ENCODE peak calls at places on chromosomes 13 and 19, in ten cellular contexts. One of them, this sample, is unnamed.

GRCh38 chr19:50492303-50493052 is 15.8 kb upstream of the GARIN5A start:
- DNase-seq in OCI-LY7: no peak
- DNase-seq in neural crest cell: no peak
- DNase-seq in cardiac fibroblast: no peak
- DNase-seq in stimulated activated CD8-positive, alpha-beta memory T cell treated with anti-CD3 and anti-CD28 coated beads, Interleukin-15, amount 100 ng/mL, for 24 hours: no peak
- DNase-seq in astrocyte of the hippocampus: no peak
- DNase-seq in GM18507: no peak
- DNase-seq in stimulated activated CD4-positive, alpha-beta T cell treated with anti-CD3 and anti-CD28 coated beads, TNF-alpha, amount 100 ng/mL, for 1 hour: no peak
- DNase-seq in gastrocnemius medialis: no peak
- DNase-seq in upper lobe of left lung: no peak
- DNase-seq in this sample: no peak

GRCh38 chr19:57830071-57830602 is at the start of gene ZNF587B:
- DNase-seq in OCI-LY7: peak
- DNase-seq in neural crest cell: peak
- DNase-seq in cardiac fibroblast: peak
- DNase-seq in stimulated activated CD8-positive, alpha-beta memory T cell treated with anti-CD3 and anti-CD28 coated beads, Interleukin-15, amount 100 ng/mL, for 24 hours: no peak
- DNase-seq in astrocyte of the hippocampus: peak
- DNase-seq in GM18507: no peak
- DNase-seq in stimulated activated CD4-positive, alpha-beta T cell treated with anti-CD3 and anti-CD28 coated beads, TNF-alpha, amount 100 ng/mL, for 1 hour: peak
- DNase-seq in gastrocnemius medialis: peak
- DNase-seq in upper lobe of left lung: peak
- DNase-seq in this sample: peak

GRCh38 chr19:42206871-42207755 is 10.4 kb downstream of the DEDD2 start:
- DNase-seq in OCI-LY7: no peak
- DNase-seq in neural crest cell: no peak
- DNase-seq in cardiac fibroblast: peak
- DNase-seq in stimulated activated CD8-positive, alpha-beta memory T cell treated with anti-CD3 and anti-CD28 coated beads, Interleukin-15, amount 100 ng/mL, for 24 hours: no peak
- DNase-seq in astrocyte of the hippocampus: no peak
- DNase-seq in GM18507: no peak
- DNase-seq in stimulated activated CD4-positive, alpha-beta T cell treated with anti-CD3 and anti-CD28 coated beads, TNF-alpha, amount 100 ng/mL, for 1 hour: no peak
- DNase-seq in gastrocnemius medialis: no peak
- DNase-seq in upper lobe of left lung: no peak
- DNase-seq in this sample: no peak

GRCh38 chr13:20654156-20654555 is 49.3 kb upstream of the IL17D start:
- DNase-seq in OCI-LY7: no peak
- DNase-seq in neural crest cell: no peak
- DNase-seq in cardiac fibroblast: peak
- DNase-seq in stimulated activated CD8-positive, alpha-beta memory T cell treated with anti-CD3 and anti-CD28 coated beads, Interleukin-15, amount 100 ng/mL, for 24 hours: no peak
- DNase-seq in astrocyte of the hippocampus: no peak
- DNase-seq in GM18507: no peak
- DNase-seq in stimulated activated CD4-positive, alpha-beta T cell treated with anti-CD3 and anti-CD28 coated beads, TNF-alpha, amount 100 ng/mL, for 1 hour: no peak
- DNase-seq in gastrocnemius medialis: no peak
- DNase-seq in upper lobe of left lung: no peak
- DNase-seq in this sample: no peak

GRCh38 chr19:49866933-49867782 is at the start of gene PNKP:
- DNase-seq in OCI-LY7: peak
- DNase-seq in neural crest cell: peak
- DNase-seq in cardiac fibroblast: peak
- DNase-seq in stimulated activated CD8-positive, alpha-beta memory T cell treated with anti-CD3 and anti-CD28 coated beads, Interleukin-15, amount 100 ng/mL, for 24 hours: peak
- DNase-seq in astrocyte of the hippocampus: peak
- DNase-seq in GM18507: peak
- DNase-seq in stimulated activated CD4-positive, alpha-beta T cell treated with anti-CD3 and anti-CD28 coated beads, TNF-alpha, amount 100 ng/mL, for 1 hour: peak
- DNase-seq in gastrocnemius medialis: peak
- DNase-seq in upper lobe of left lung: peak
- DNase-seq in this sample: peak

GRCh38 chr19:44401787-44402115 is 343 bp upstream of the ZNF285 start:
- DNase-seq in OCI-LY7: no peak
- DNase-seq in neural crest cell: no peak
- DNase-seq in cardiac fibroblast: no peak
- DNase-seq in stimulated activated CD8-positive, alpha-beta memory T cell treated with anti-CD3 and anti-CD28 coated beads, Interleukin-15, amount 100 ng/mL, for 24 hours: no peak
- DNase-seq in astrocyte of the hippocampus: no peak
- DNase-seq in GM18507: no peak
- DNase-seq in stimulated activated CD4-positive, alpha-beta T cell treated with anti-CD3 and anti-CD28 coated beads, TNF-alpha, amount 100 ng/mL, for 1 hour: no peak
- DNase-seq in gastrocnemius medialis: no peak
- DNase-seq in upper lobe of left lung: no peak
- DNase-seq in this sample: no peak

GRCh38 chr13:20583803-20584293 is 16.9 kb downstream of the IFT88 start:
- DNase-seq in OCI-LY7: no peak
- DNase-seq in neural crest cell: no peak
- DNase-seq in cardiac fibroblast: no peak
- DNase-seq in stimulated activated CD8-positive, alpha-beta memory T cell treated with anti-CD3 and anti-CD28 coated beads, Interleukin-15, amount 100 ng/mL, for 24 hours: no peak
- DNase-seq in astrocyte of the hippocampus: no peak
- DNase-seq in GM18507: no peak
- DNase-seq in stimulated activated CD4-positive, alpha-beta T cell treated with anti-CD3 and anti-CD28 coated beads, TNF-alpha, amount 100 ng/mL, for 1 hour: no peak
- DNase-seq in gastrocnemius medialis: no peak
- DNase-seq in upper lobe of left lung: no peak
- DNase-seq in this sample: no peak

GRCh38 chr13:66915596-66916185 is 314.4 kb downstream of the PCDH9 start:
- DNase-seq in OCI-LY7: peak
- DNase-seq in neural crest cell: no peak
- DNase-seq in cardiac fibroblast: peak
- DNase-seq in stimulated activated CD8-positive, alpha-beta memory T cell treated with anti-CD3 and anti-CD28 coated beads, Interleukin-15, amount 100 ng/mL, for 24 hours: no peak
- DNase-seq in astrocyte of the hippocampus: peak
- DNase-seq in GM18507: no peak
- DNase-seq in stimulated activated CD4-positive, alpha-beta T cell treated with anti-CD3 and anti-CD28 coated beads, TNF-alpha, amount 100 ng/mL, for 1 hour: no peak
- DNase-seq in gastrocnemius medialis: no peak
- DNase-seq in upper lobe of left lung: no peak
- DNase-seq in this sample: no peak

GRCh38 chr13:42258747-42259146 is 13.2 kb upstream of the AKAP11 start:
- DNase-seq in OCI-LY7: no peak
- DNase-seq in neural crest cell: no peak
- DNase-seq in cardiac fibroblast: no peak
- DNase-seq in stimulated activated CD8-positive, alpha-beta memory T cell treated with anti-CD3 and anti-CD28 coated beads, Interleukin-15, amount 100 ng/mL, for 24 hours: no peak
- DNase-seq in astrocyte of the hippocampus: no peak
- DNase-seq in GM18507: no peak
- DNase-seq in stimulated activated CD4-positive, alpha-beta T cell treated with anti-CD3 and anti-CD28 coated beads, TNF-alpha, amount 100 ng/mL, for 1 hour: no peak
- DNase-seq in gastrocnemius medialis: no peak
- DNase-seq in upper lobe of left lung: no peak
- DNase-seq in this sample: peak

GRCh38 chr19:20162821-20163220 is 4.2 kb upstream of the ZNF486 start:
- DNase-seq in OCI-LY7: peak
- DNase-seq in neural crest cell: no peak
- DNase-seq in cardiac fibroblast: no peak
- DNase-seq in stimulated activated CD8-positive, alpha-beta memory T cell treated with anti-CD3 and anti-CD28 coated beads, Interleukin-15, amount 100 ng/mL, for 24 hours: no peak
- DNase-seq in astrocyte of the hippocampus: no peak
- DNase-seq in GM18507: no peak
- DNase-seq in stimulated activated CD4-positive, alpha-beta T cell treated with anti-CD3 and anti-CD28 coated beads, TNF-alpha, amount 100 ng/mL, for 1 hour: no peak
- DNase-seq in gastrocnemius medialis: no peak
- DNase-seq in upper lobe of left lung: peak
- DNase-seq in this sample: no peak

GRCh38 chr19:4089400-4089908 is 22.8 kb upstream of the ZBTB7A start:
- DNase-seq in OCI-LY7: no peak
- DNase-seq in neural crest cell: no peak
- DNase-seq in cardiac fibroblast: no peak
- DNase-seq in stimulated activated CD8-positive, alpha-beta memory T cell treated with anti-CD3 and anti-CD28 coated beads, Interleukin-15, amount 100 ng/mL, for 24 hours: no peak
- DNase-seq in astrocyte of the hippocampus: no peak
- DNase-seq in GM18507: no peak
- DNase-seq in stimulated activated CD4-positive, alpha-beta T cell treated with anti-CD3 and anti-CD28 coated beads, TNF-alpha, amount 100 ng/mL, for 1 hour: no peak
- DNase-seq in gastrocnemius medialis: no peak
- DNase-seq in upper lobe of left lung: peak
- DNase-seq in this sample: no peak

GRCh38 chr13:32657309-32657708 is 71.1 kb downstream of the PDS5B start:
- DNase-seq in OCI-LY7: no peak
- DNase-seq in neural crest cell: no peak
- DNase-seq in cardiac fibroblast: no peak
- DNase-seq in stimulated activated CD8-positive, alpha-beta memory T cell treated with anti-CD3 and anti-CD28 coated beads, Interleukin-15, amount 100 ng/mL, for 24 hours: no peak
- DNase-seq in astrocyte of the hippocampus: no peak
- DNase-seq in GM18507: no peak
- DNase-seq in stimulated activated CD4-positive, alpha-beta T cell treated with anti-CD3 and anti-CD28 coated beads, TNF-alpha, amount 100 ng/mL, for 1 hour: no peak
- DNase-seq in gastrocnemius medialis: no peak
- DNase-seq in upper lobe of left lung: no peak
- DNase-seq in this sample: no peak

GRCh38 chr19:12606796-12607195 is 3.8 kb downstream of the ZNF490 start:
- DNase-seq in OCI-LY7: no peak
- DNase-seq in neural crest cell: no peak
- DNase-seq in cardiac fibroblast: no peak
- DNase-seq in stimulated activated CD8-positive, alpha-beta memory T cell treated with anti-CD3 and anti-CD28 coated beads, Interleukin-15, amount 100 ng/mL, for 24 hours: no peak
- DNase-seq in astrocyte of the hippocampus: no peak
- DNase-seq in GM18507: no peak
- DNase-seq in stimulated activated CD4-positive, alpha-beta T cell treated with anti-CD3 and anti-CD28 coated beads, TNF-alpha, amount 100 ng/mL, for 1 hour: no peak
- DNase-seq in gastrocnemius medialis: no peak
- DNase-seq in upper lobe of left lung: no peak
- DNase-seq in this sample: no peak

GRCh38 chr19:39943586-39943985 is 9.2 kb upstream of the FCGBP start:
- DNase-seq in OCI-LY7: no peak
- DNase-seq in neural crest cell: no peak
- DNase-seq in cardiac fibroblast: no peak
- DNase-seq in stimulated activated CD8-positive, alpha-beta memory T cell treated with anti-CD3 and anti-CD28 coated beads, Interleukin-15, amount 100 ng/mL, for 24 hours: no peak
- DNase-seq in astrocyte of the hippocampus: no peak
- DNase-seq in GM18507: no peak
- DNase-seq in stimulated activated CD4-positive, alpha-beta T cell treated with anti-CD3 and anti-CD28 coated beads, TNF-alpha, amount 100 ng/mL, for 1 hour: no peak
- DNase-seq in gastrocnemius medialis: no peak
- DNase-seq in upper lobe of left lung: no peak
- DNase-seq in this sample: no peak

GRCh38 chr13:33303885-33304284 is 18.3 kb upstream of the STARD13 start:
- DNase-seq in OCI-LY7: no peak
- DNase-seq in neural crest cell: no peak
- DNase-seq in cardiac fibroblast: peak
- DNase-seq in stimulated activated CD8-positive, alpha-beta memory T cell treated with anti-CD3 and anti-CD28 coated beads, Interleukin-15, amount 100 ng/mL, for 24 hours: no peak
- DNase-seq in astrocyte of the hippocampus: no peak
- DNase-seq in GM18507: no peak
- DNase-seq in stimulated activated CD4-positive, alpha-beta T cell treated with anti-CD3 and anti-CD28 coated beads, TNF-alpha, amount 100 ng/mL, for 1 hour: no peak
- DNase-seq in gastrocnemius medialis: no peak
- DNase-seq in upper lobe of left lung: no peak
- DNase-seq in this sample: no peak

GRCh38 chr19:33437351-33438015 is 64.0 kb downstream of the CEBPG start:
- DNase-seq in OCI-LY7: no peak
- DNase-seq in neural crest cell: no peak
- DNase-seq in cardiac fibroblast: no peak
- DNase-seq in stimulated activated CD8-positive, alpha-beta memory T cell treated with anti-CD3 and anti-CD28 coated beads, Interleukin-15, amount 100 ng/mL, for 24 hours: no peak
- DNase-seq in astrocyte of the hippocampus: no peak
- DNase-seq in GM18507: no peak
- DNase-seq in stimulated activated CD4-positive, alpha-beta T cell treated with anti-CD3 and anti-CD28 coated beads, TNF-alpha, amount 100 ng/mL, for 1 hour: no peak
- DNase-seq in gastrocnemius medialis: no peak
- DNase-seq in upper lobe of left lung: no peak
- DNase-seq in this sample: no peak

GRCh38 chr13:29594310-29594709 is 1.2 kb downstream of the SLC7A1 start:
- DNase-seq in OCI-LY7: peak
- DNase-seq in neural crest cell: peak
- DNase-seq in cardiac fibroblast: peak
- DNase-seq in stimulated activated CD8-positive, alpha-beta memory T cell treated with anti-CD3 and anti-CD28 coated beads, Interleukin-15, amount 100 ng/mL, for 24 hours: peak
- DNase-seq in astrocyte of the hippocampus: peak
- DNase-seq in GM18507: peak
- DNase-seq in stimulated activated CD4-positive, alpha-beta T cell treated with anti-CD3 and anti-CD28 coated beads, TNF-alpha, amount 100 ng/mL, for 1 hour: peak
- DNase-seq in gastrocnemius medialis: no peak
- DNase-seq in upper lobe of left lung: peak
- DNase-seq in this sample: no peak

GRCh38 chr13:90492872-90493271 is 854.6 kb upstream of the MIR17HG start:
- DNase-seq in OCI-LY7: no peak
- DNase-seq in neural crest cell: no peak
- DNase-seq in cardiac fibroblast: no peak
- DNase-seq in stimulated activated CD8-positive, alpha-beta memory T cell treated with anti-CD3 and anti-CD28 coated beads, Interleukin-15, amount 100 ng/mL, for 24 hours: no peak
- DNase-seq in astrocyte of the hippocampus: no peak
- DNase-seq in GM18507: no peak
- DNase-seq in stimulated activated CD4-positive, alpha-beta T cell treated with anti-CD3 and anti-CD28 coated beads, TNF-alpha, amount 100 ng/mL, for 1 hour: no peak
- DNase-seq in gastrocnemius medialis: no peak
- DNase-seq in upper lobe of left lung: no peak
- DNase-seq in this sample: no peak

GRCh38 chr19:15498910-15499309 is 9.4 kb upstream of the CYP4F22 start:
- DNase-seq in OCI-LY7: no peak
- DNase-seq in neural crest cell: no peak
- DNase-seq in cardiac fibroblast: no peak
- DNase-seq in stimulated activated CD8-positive, alpha-beta memory T cell treated with anti-CD3 and anti-CD28 coated beads, Interleukin-15, amount 100 ng/mL, for 24 hours: no peak
- DNase-seq in astrocyte of the hippocampus: no peak
- DNase-seq in GM18507: no peak
- DNase-seq in stimulated activated CD4-positive, alpha-beta T cell treated with anti-CD3 and anti-CD28 coated beads, TNF-alpha, amount 100 ng/mL, for 1 hour: no peak
- DNase-seq in gastrocnemius medialis: no peak
- DNase-seq in upper lobe of left lung: no peak
- DNase-seq in this sample: no peak

GRCh38 chr19:4061683-4062575 is 4.8 kb downstream of the ZBTB7A start:
- DNase-seq in OCI-LY7: peak
- DNase-seq in neural crest cell: no peak
- DNase-seq in cardiac fibroblast: no peak
- DNase-seq in stimulated activated CD8-positive, alpha-beta memory T cell treated with anti-CD3 and anti-CD28 coated beads, Interleukin-15, amount 100 ng/mL, for 24 hours: no peak
- DNase-seq in astrocyte of the hippocampus: no peak
- DNase-seq in GM18507: no peak
- DNase-seq in stimulated activated CD4-positive, alpha-beta T cell treated with anti-CD3 and anti-CD28 coated beads, TNF-alpha, amount 100 ng/mL, for 1 hour: no peak
- DNase-seq in gastrocnemius medialis: no peak
- DNase-seq in upper lobe of left lung: peak
- DNase-seq in this sample: no peak

GRCh38 chr13:46569471-46569870 is 16.5 kb downstream of the LRCH1 start:
- DNase-seq in OCI-LY7: no peak
- DNase-seq in neural crest cell: no peak
- DNase-seq in cardiac fibroblast: no peak
- DNase-seq in stimulated activated CD8-positive, alpha-beta memory T cell treated with anti-CD3 and anti-CD28 coated beads, Interleukin-15, amount 100 ng/mL, for 24 hours: no peak
- DNase-seq in astrocyte of the hippocampus: no peak
- DNase-seq in GM18507: no peak
- DNase-seq in stimulated activated CD4-positive, alpha-beta T cell treated with anti-CD3 and anti-CD28 coated beads, TNF-alpha, amount 100 ng/mL, for 1 hour: no peak
- DNase-seq in gastrocnemius medialis: no peak
- DNase-seq in upper lobe of left lung: no peak
- DNase-seq in this sample: no peak

GRCh38 chr13:25973576-25973975 is 78.2 kb downstream of the SHISA2 start:
- DNase-seq in OCI-LY7: no peak
- DNase-seq in neural crest cell: no peak
- DNase-seq in cardiac fibroblast: no peak
- DNase-seq in stimulated activated CD8-positive, alpha-beta memory T cell treated with anti-CD3 and anti-CD28 coated beads, Interleukin-15, amount 100 ng/mL, for 24 hours: no peak
- DNase-seq in astrocyte of the hippocampus: no peak
- DNase-seq in GM18507: no peak
- DNase-seq in stimulated activated CD4-positive, alpha-beta T cell treated with anti-CD3 and anti-CD28 coated beads, TNF-alpha, amount 100 ng/mL, for 1 hour: no peak
- DNase-seq in gastrocnemius medialis: no peak
- DNase-seq in upper lobe of left lung: no peak
- DNase-seq in this sample: no peak

GRCh38 chr19:8302734-8303133 is 5.4 kb downstream of the CD320 start:
- DNase-seq in OCI-LY7: no peak
- DNase-seq in neural crest cell: peak
- DNase-seq in cardiac fibroblast: no peak
- DNase-seq in stimulated activated CD8-positive, alpha-beta memory T cell treated with anti-CD3 and anti-CD28 coated beads, Interleukin-15, amount 100 ng/mL, for 24 hours: no peak
- DNase-seq in astrocyte of the hippocampus: no peak
- DNase-seq in GM18507: no peak
- DNase-seq in stimulated activated CD4-positive, alpha-beta T cell treated with anti-CD3 and anti-CD28 coated beads, TNF-alpha, amount 100 ng/mL, for 1 hour: no peak
- DNase-seq in gastrocnemius medialis: no peak
- DNase-seq in upper lobe of left lung: peak
- DNase-seq in this sample: peak

GRCh38 chr13:36912983-36913382 is 7.1 kb downstream of the SMAD9 start:
- DNase-seq in OCI-LY7: no peak
- DNase-seq in neural crest cell: no peak
- DNase-seq in cardiac fibroblast: peak
- DNase-seq in stimulated activated CD8-positive, alpha-beta memory T cell treated with anti-CD3 and anti-CD28 coated beads, Interleukin-15, amount 100 ng/mL, for 24 hours: no peak
- DNase-seq in astrocyte of the hippocampus: no peak
- DNase-seq in GM18507: no peak
- DNase-seq in stimulated activated CD4-positive, alpha-beta T cell treated with anti-CD3 and anti-CD28 coated beads, TNF-alpha, amount 100 ng/mL, for 1 hour: no peak
- DNase-seq in gastrocnemius medialis: no peak
- DNase-seq in upper lobe of left lung: no peak
- DNase-seq in this sample: no peak

GRCh38 chr13:111006508-111007031 is 91.7 kb upstream of the ANKRD10 start:
- DNase-seq in OCI-LY7: no peak
- DNase-seq in neural crest cell: no peak
- DNase-seq in cardiac fibroblast: peak
- DNase-seq in stimulated activated CD8-positive, alpha-beta memory T cell treated with anti-CD3 and anti-CD28 coated beads, Interleukin-15, amount 100 ng/mL, for 24 hours: no peak
- DNase-seq in astrocyte of the hippocampus: peak
- DNase-seq in GM18507: no peak
- DNase-seq in stimulated activated CD4-positive, alpha-beta T cell treated with anti-CD3 and anti-CD28 coated beads, TNF-alpha, amount 100 ng/mL, for 1 hour: no peak
- DNase-seq in gastrocnemius medialis: peak
- DNase-seq in upper lobe of left lung: peak
- DNase-seq in this sample: no peak

GRCh38 chr19:883661-884211 is 9.3 kb downstream of the MED16 start:
- DNase-seq in OCI-LY7: no peak
- DNase-seq in neural crest cell: no peak
- DNase-seq in cardiac fibroblast: no peak
- DNase-seq in stimulated activated CD8-positive, alpha-beta memory T cell treated with anti-CD3 and anti-CD28 coated beads, Interleukin-15, amount 100 ng/mL, for 24 hours: no peak
- DNase-seq in astrocyte of the hippocampus: peak
- DNase-seq in GM18507: no peak
- DNase-seq in stimulated activated CD4-positive, alpha-beta T cell treated with anti-CD3 and anti-CD28 coated beads, TNF-alpha, amount 100 ng/mL, for 1 hour: no peak
- DNase-seq in gastrocnemius medialis: no peak
- DNase-seq in upper lobe of left lung: peak
- DNase-seq in this sample: no peak

GRCh38 chr19:51166846-51167490 is 24.9 kb downstream of the SIGLEC7 start:
- DNase-seq in OCI-LY7: no peak
- DNase-seq in neural crest cell: no peak
- DNase-seq in cardiac fibroblast: no peak
- DNase-seq in stimulated activated CD8-positive, alpha-beta memory T cell treated with anti-CD3 and anti-CD28 coated beads, Interleukin-15, amount 100 ng/mL, for 24 hours: no peak
- DNase-seq in astrocyte of the hippocampus: no peak
- DNase-seq in GM18507: peak
- DNase-seq in stimulated activated CD4-positive, alpha-beta T cell treated with anti-CD3 and anti-CD28 coated beads, TNF-alpha, amount 100 ng/mL, for 1 hour: no peak
- DNase-seq in gastrocnemius medialis: no peak
- DNase-seq in upper lobe of left lung: peak
- DNase-seq in this sample: no peak

GRCh38 chr19:4360081-4360569 is 16.8 kb downstream of the MPND start:
- DNase-seq in OCI-LY7: no peak
- DNase-seq in neural crest cell: no peak
- DNase-seq in cardiac fibroblast: no peak
- DNase-seq in stimulated activated CD8-positive, alpha-beta memory T cell treated with anti-CD3 and anti-CD28 coated beads, Interleukin-15, amount 100 ng/mL, for 24 hours: no peak
- DNase-seq in astrocyte of the hippocampus: no peak
- DNase-seq in GM18507: no peak
- DNase-seq in stimulated activated CD4-positive, alpha-beta T cell treated with anti-CD3 and anti-CD28 coated beads, TNF-alpha, amount 100 ng/mL, for 1 hour: no peak
- DNase-seq in gastrocnemius medialis: no peak
- DNase-seq in upper lobe of left lung: no peak
- DNase-seq in this sample: no peak